ENCODE peak calls at places on chromosomes 4 and X, in nine cellular contexts. E, I, U, Y, L, H, G, S and F are unnamed samples.

GRCh38 chrX:19840899-19841648 is 46.3 kb downstream of the SH3KBP1 start:
- DNase-seq in E (no peak), I (no peak), U (no peak), Y (no peak), L (no peak), H (no peak), G (no peak), S (no peak), F (no peak)

GRCh38 chrX:77572322-77572721 is 125.1 kb downstream of the FGF16 start:
- DNase-seq in E (no peak), I (no peak), U (no peak), Y (no peak), L (no peak), H (no peak), G (no peak), S (no peak), F (no peak)

GRCh38 chr4:100190643-100191600 is 654 bp upstream of the DDIT4L start:
- DNase-seq in E (no peak), I (peak; percentile 53), U (no peak), Y (no peak), L (peak; percentile 23), H (no peak), G (no peak), S (no peak), F (peak; percentile 8)

GRCh38 chr4:12458621-12459020 is 1025.5 kb downstream of the RAB28 start:
- DNase-seq in E (no peak), I (no peak), U (no peak), Y (no peak), L (no peak), H (no peak), G (no peak), S (no peak), F (no peak)

GRCh38 chr4:101277661-101278060 is 69.7 kb downstream of the PPP3CA start:
- DNase-seq in E (no peak), I (peak; percentile 62), U (no peak), Y (no peak), L (no peak), H (no peak), G (no peak), S (no peak), F (no peak)

GRCh38 chrX:102712216-102712966 is at the start of gene GPRASP2:
- DNase-seq in E (peak; percentile 2), I (peak; percentile 30), U (no peak), Y (peak; percentile 43), L (no peak), H (no peak), G (peak; percentile 28), S (peak; percentile 31), F (peak; percentile 21)

GRCh38 chrX:42102586-42103282 is 179.4 kb upstream of the CASK start:
- DNase-seq in E (no peak), I (peak; percentile 64), U (no peak), Y (no peak), L (no peak), H (no peak), G (no peak), S (no peak), F (no peak)

GRCh38 chr4:140092094-140092820 is 61.7 kb downstream of the MAML3 start:
- DNase-seq in E (no peak), I (no peak), U (no peak), Y (peak; percentile 43), L (no peak), H (no peak), G (peak; percentile 91), S (peak; percentile 41), F (peak; percentile 62)

GRCh38 chr4:74661427-74662171 is 132.7 kb downstream of the BTC start:
- DNase-seq in E (no peak), I (peak; percentile 64), U (no peak), Y (no peak), L (no peak), H (no peak), G (no peak), S (no peak), F (no peak)

GRCh38 chr4:29326816-29327215 is 1393.4 kb upstream of the PCDH7 start:
- DNase-seq in E (no peak), I (no peak), U (no peak), Y (no peak), L (no peak), H (no peak), G (no peak), S (no peak), F (no peak)

GRCh38 chrX:10327651-10328050 is 170.9 kb downstream of the CLCN4 start:
- DNase-seq in E (no peak), I (no peak), U (no peak), Y (no peak), L (no peak), H (no peak), G (no peak), S (no peak), F (no peak)

GRCh38 chr4:165506780-165507305 is 128.0 kb downstream of the CPE start:
- DNase-seq in E (no peak), I (peak; percentile 65), U (no peak), Y (no peak), L (no peak), H (no peak), G (no peak), S (no peak), F (no peak)

GRCh38 chrX:1325515-1326116 is 11.0 kb upstream of the IL3RA start:
- DNase-seq in E (no peak), I (no peak), U (no peak), Y (no peak), L (no peak), H (no peak), G (no peak), S (no peak), F (no peak)

GRCh38 chr4:138537739-138538138 is 295.6 kb upstream of the SLC7A11 start:
- DNase-seq in E (no peak), I (no peak), U (no peak), Y (no peak), L (no peak), H (no peak), G (no peak), S (no peak), F (no peak)

GRCh38 chrX:56343231-56343630 is 111.1 kb downstream of the KLF8 start:
- DNase-seq in E (no peak), I (no peak), U (no peak), Y (no peak), L (no peak), H (no peak), G (peak; percentile 4), S (no peak), F (no peak)

GRCh38 chr4:174420317-174420716 is 102.0 kb downstream of the HPGD start:
- DNase-seq in E (no peak), I (no peak), U (no peak), Y (no peak), L (no peak), H (no peak), G (no peak), S (no peak), F (no peak)

GRCh38 chr4:168942985-168943384 is 67.1 kb downstream of the CBR4 start:
- DNase-seq in E (no peak), I (no peak), U (no peak), Y (peak; percentile 33), L (no peak), H (no peak), G (no peak), S (no peak), F (no peak)

GRCh38 chr4:87543835-87544461 is 14.8 kb upstream of the SPARCL1 start:
- DNase-seq in E (no peak), I (peak; percentile 80), U (no peak), Y (peak; percentile 48), L (no peak), H (no peak), G (no peak), S (no peak), F (peak; percentile 68)

GRCh38 chr4:25486171-25486570 is 109.1 kb downstream of the ANAPC4 start:
- DNase-seq in E (no peak), I (peak; percentile 45), U (no peak), Y (no peak), L (no peak), H (no peak), G (no peak), S (no peak), F (no peak)

GRCh38 chrX:42565739-42566138 is 212.2 kb downstream of the PPP1R2C start:
- DNase-seq in E (no peak), I (no peak), U (no peak), Y (no peak), L (no peak), H (no peak), G (no peak), S (no peak), F (no peak)

GRCh38 chr4:17613761-17614415 is 553 bp upstream of the MED28 start:
- DNase-seq in E (no peak), I (peak; percentile 68), U (no peak), Y (peak; percentile 47), L (peak; percentile 58), H (no peak), G (no peak), S (peak; percentile 9), F (no peak)

GRCh38 chr4:71126719-71127118 is 133.3 kb downstream of the DCK start:
- DNase-seq in E (no peak), I (peak; percentile 71), U (no peak), Y (no peak), L (peak; percentile 59), H (no peak), G (no peak), S (peak; percentile 20), F (no peak)

GRCh38 chr4:23728393-23728792 is 161.5 kb downstream of the PPARGC1A start:
- DNase-seq in E (no peak), I (peak; percentile 88), U (no peak), Y (no peak), L (peak; percentile 88), H (no peak), G (peak; percentile 31), S (no peak), F (no peak)

GRCh38 chr4:70915048-70915815 is 13.1 kb downstream of the MOB1B start:
- DNase-seq in E (no peak), I (peak; percentile 19), U (no peak), Y (no peak), L (no peak), H (no peak), G (no peak), S (peak; percentile 10), F (no peak)